ENCODE peak calls at places on chromosomes 1 and 21, in six cellular contexts. C is transverse colon, M is neural progenitor cell, J is brain microvascular endothelial cell, V is small intestine, O is SK-N-SH. Y is an unnamed sample.

GRCh38 chr1:54649921-54650320 is 8.3 kb downstream of the MROH7 start:
- DNase-seq in C (no peak), M (no peak), J (no peak), V (no peak), O (no peak), Y (no peak)

GRCh38 chr1:10253755-10254154 is 43.4 kb downstream of the KIF1B start:
- DNase-seq in C (no peak), M (no peak), J (peak), V (peak), O (peak), Y (peak)

GRCh38 chr21:40146201-40146890 is 279.1 kb downstream of the PCP4 start:
- DNase-seq in C (no peak), M (no peak), J (no peak), V (no peak), O (no peak), Y (no peak)

GRCh38 chr1:212432163-212432705 is 486 bp upstream of the NENF start:
- DNase-seq in C (no peak), M (no peak), J (no peak), V (no peak), O (no peak), Y (no peak)

GRCh38 chr1:58858344-58858673 is 74.5 kb upstream of the JUN start:
- DNase-seq in C (no peak), M (no peak), J (no peak), V (no peak), O (no peak), Y (no peak)

GRCh38 chr21:45942011-45942546 is 39.5 kb upstream of the COL6A1 start:
- DNase-seq in C (no peak), M (no peak), J (no peak), V (no peak), O (no peak), Y (no peak)

GRCh38 chr1:33790577-33790976 is 73.3 kb upstream of the HMGB4 start:
- DNase-seq in C (no peak), M (no peak), J (no peak), V (no peak), O (no peak), Y (no peak)

GRCh38 chr1:228013322-228014234 is 6.8 kb downstream of the WNT3A start:
- DNase-seq in C (no peak), M (no peak), J (no peak), V (no peak), O (no peak), Y (no peak)

GRCh38 chr1:160541622-160542302 is 18.7 kb upstream of the SLAMF6 start:
- DNase-seq in C (no peak), M (no peak), J (no peak), V (no peak), O (no peak), Y (no peak)

GRCh38 chr1:77030401-77031100 is 163.3 kb downstream of the ST6GALNAC5 start:
- DNase-seq in C (no peak), M (no peak), J (no peak), V (no peak), O (no peak), Y (no peak)

GRCh38 chr21:45078877-45079281 is 4.5 kb downstream of the ADARB1 start:
- DNase-seq in C (peak), M (no peak), J (peak), V (peak), O (no peak), Y (no peak)

GRCh38 chr1:68205794-68206358 is 26.4 kb downstream of the WLS start:
- DNase-seq in C (no peak), M (no peak), J (no peak), V (no peak), O (no peak), Y (no peak)

GRCh38 chr1:62720946-62721554 is 32.9 kb upstream of the DOCK7 start:
- DNase-seq in C (peak), M (no peak), J (peak), V (peak), O (peak), Y (no peak)

GRCh38 chr21:39630827-39631226 is 18.1 kb downstream of the B3GALT5 start:
- DNase-seq in C (no peak), M (no peak), J (no peak), V (peak), O (no peak), Y (no peak)

GRCh38 chr1:228284521-228284920 is 76.7 kb downstream of the OBSCN start:
- DNase-seq in C (peak), M (no peak), J (no peak), V (no peak), O (no peak), Y (no peak)

GRCh38 chr1:81118550-81118949 is 682.2 kb upstream of the ADGRL2 start:
- DNase-seq in C (no peak), M (no peak), J (no peak), V (no peak), O (no peak), Y (no peak)

GRCh38 chr1:80143361-80143760 is 1136.8 kb upstream of the ADGRL4 start:
- DNase-seq in C (no peak), M (no peak), J (no peak), V (no peak), O (no peak), Y (no peak)

GRCh38 chr1:160652924-160653619 is 6.2 kb upstream of the SLAMF1 start:
- DNase-seq in C (no peak), M (no peak), J (no peak), V (no peak), O (no peak), Y (no peak)

DNA sequence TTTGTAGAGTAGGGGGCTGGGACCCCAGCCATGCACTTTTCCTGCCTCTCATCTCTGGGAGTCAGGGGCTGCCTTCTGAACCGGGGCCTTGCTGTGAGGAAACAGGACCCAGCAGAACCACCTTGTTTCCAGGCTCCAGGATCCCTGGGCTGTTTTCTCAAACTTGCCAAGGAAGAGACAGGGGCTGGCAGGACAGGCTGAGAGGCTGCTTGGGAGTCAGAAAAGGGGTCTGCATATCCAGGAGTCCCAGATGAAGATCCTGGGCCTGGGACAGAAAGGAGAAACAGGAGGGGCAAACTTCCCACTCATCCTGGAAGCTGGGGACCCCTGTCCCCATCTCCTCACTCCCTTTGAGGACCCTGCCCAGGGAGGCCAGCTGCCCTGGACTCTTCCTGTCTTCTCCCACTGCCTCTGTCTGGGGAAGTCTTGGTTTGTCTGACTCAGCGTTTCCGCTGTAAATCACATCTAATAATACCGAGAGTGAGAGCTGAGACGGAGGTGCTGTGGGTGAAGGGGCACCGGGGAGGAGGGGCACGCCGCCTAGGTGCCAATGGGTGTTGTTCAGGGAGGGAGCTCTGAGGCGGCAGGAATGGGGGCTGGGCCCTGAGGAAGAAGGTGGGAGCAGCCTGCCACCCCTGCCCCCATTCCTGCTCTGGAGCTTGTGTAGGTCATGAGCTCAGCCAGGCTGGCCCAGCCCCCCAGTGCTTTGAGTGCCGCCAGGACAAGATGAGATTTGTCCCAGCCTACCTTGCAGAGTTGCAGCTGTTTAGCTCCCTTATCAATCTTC is 16.7 kb downstream of the POU3F1 start:
- DNase-seq in C (peak), M (no peak), J (peak), V (no peak), O (peak), Y (peak)
- H3K4me3 ChIP-seq in C (no peak), M (no peak), J (peak), V (no peak), O (no peak), Y (peak)

DNA sequence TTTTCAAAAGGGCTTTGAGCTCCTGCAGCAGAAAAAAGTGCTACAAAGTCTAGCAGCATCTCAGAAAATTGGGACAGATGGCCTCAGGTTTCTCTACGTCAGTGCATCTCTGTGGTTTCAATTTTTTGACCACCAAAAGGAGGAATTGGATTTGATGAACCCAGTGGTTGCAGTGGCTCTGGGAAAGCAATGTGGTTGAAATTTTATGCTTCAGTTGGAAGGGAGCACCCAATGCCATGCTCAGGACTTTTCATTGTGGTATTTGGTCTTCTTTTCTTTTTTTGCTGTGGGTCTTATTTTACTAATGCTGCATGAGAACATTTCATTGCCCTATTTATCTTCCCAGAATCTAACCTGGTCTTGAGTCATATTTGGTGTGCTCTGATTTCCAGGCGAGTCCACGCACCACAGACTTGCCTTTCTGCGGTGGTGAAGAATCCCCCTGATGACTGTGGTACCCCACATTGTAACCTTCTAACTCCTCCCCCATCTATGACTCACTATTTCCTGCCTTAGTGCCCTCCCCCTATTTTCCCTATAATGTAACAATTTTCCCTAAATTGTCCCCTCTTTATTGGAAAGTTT is 56.7 kb downstream of the S1PR1 start:
- DNase-seq in C (no peak), M (no peak), J (peak), V (no peak), O (no peak), Y (peak)
- H3K27ac ChIP-seq in C (no peak), M (no peak), J (peak), V (no peak), O (no peak), Y (no peak)

GRCh38 chr1:22714455-22714854 is 3.8 kb downstream of the EPHB2 start:
- DNase-seq in C (no peak), M (no peak), J (no peak), V (no peak), O (no peak), Y (no peak)

GRCh38 chr1:22711591-22712501 is 1.2 kb downstream of the EPHB2 start:
- DNase-seq in C (peak), M (peak), J (no peak), V (peak), O (peak), Y (peak)

GRCh38 chr1:22711071-22711470 is 432 bp downstream of the EPHB2 start:
- DNase-seq in C (no peak), M (peak), J (no peak), V (no peak), O (peak), Y (peak)

GRCh38 chr1:22710688-22711024 is at the start of gene EPHB2:
- DNase-seq in C (peak), M (peak), J (no peak), V (peak), O (peak), Y (peak)

DNA sequence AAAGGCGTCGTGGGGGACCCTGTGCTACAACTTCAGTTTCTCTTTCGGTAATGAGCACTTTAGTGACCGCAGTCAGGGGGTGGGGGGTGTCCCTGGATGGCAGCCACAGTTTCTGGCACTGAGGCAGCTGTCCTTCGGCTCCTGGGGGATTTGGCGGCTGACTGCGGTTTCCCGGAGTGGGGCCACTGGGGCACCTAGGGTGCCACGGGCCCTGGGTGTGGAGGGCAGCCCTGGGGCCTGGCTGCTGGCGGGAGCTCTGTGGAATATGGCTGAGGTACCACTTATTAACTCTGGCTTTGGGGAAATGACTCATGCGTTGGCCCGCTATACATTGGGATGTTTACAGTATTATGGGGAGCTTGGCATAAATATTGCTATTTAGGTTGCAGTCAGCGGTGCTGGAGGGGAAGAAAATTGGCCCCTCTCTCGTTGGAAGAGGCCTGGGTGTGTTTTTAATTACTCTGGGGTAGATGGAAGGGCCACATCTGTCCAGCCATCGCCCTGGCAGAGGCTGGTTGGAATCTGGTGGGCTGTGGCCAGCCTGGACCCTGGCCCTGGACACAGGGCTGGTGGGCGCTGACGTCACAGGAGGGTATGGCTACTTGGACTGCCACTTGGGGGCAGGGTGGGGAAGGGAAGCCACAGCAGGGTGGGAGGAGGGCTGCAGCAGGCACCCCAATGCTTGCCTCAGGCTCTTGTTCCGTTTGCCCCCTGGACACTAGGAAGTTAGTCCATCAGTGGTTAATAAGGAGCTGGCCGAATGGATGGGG is 2.0 kb downstream of the EPHB2 start:
- DNase-seq in C (peak), M (peak), J (no peak), V (peak), O (peak), Y (peak)
- H3K4me3 ChIP-seq in C (no peak), M (peak), J (peak), V (no peak), O (peak), Y (peak)

GRCh38 chr1:232925421-232926202 is 24.8 kb upstream of the NTPCR start:
- DNase-seq in C (no peak), M (no peak), J (no peak), V (no peak), O (no peak), Y (no peak)
- H3K27ac ChIP-seq in C (no peak), M (no peak), J (no peak), V (no peak), O (no peak), Y (no peak)

DNA sequence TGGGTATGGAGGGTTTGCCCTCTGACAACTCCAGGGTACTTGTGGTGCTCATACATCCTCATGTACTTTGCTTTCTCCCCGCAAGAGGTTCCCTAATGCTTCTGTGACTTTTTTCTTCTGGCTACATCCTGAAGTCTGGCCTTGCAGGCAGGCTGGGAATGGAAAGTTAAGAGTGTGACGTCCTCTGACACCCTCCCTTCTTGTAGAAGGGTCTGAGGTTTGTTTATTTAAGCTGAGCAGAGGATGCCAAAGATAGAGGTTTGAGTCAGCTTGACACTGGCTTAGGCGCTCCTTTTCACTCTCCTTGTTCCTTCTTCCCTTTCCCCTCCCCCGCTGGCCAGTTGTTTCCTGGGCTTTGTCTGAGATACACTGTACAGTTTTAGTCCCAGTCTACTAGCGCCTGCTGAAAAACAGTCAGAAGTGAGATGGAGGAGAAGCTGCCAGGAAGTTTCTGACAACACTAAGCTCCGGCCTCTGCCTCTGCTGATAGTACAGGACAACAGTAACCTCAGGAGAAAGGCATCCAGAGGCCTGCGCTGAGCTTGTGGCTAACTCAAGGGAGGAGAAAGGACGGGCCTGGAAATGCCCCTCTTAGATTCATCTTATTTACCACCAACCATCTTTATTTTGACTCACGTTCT is at the start of gene MACF1:
- DNase-seq in C (peak), M (peak), J (peak), V (no peak), O (no peak), Y (peak)
- H3K4me3 ChIP-seq in C (peak), M (peak), J (peak), V (no peak), O (peak), Y (peak)

GRCh38 chr1:66351474-66351873 is 182.5 kb upstream of the SGIP1 start:
- DNase-seq in C (no peak), M (no peak), J (no peak), V (no peak), O (no peak), Y (no peak)

GRCh38 chr1:66354311-66354922 is 179.5 kb upstream of the SGIP1 start:
- DNase-seq in C (no peak), M (no peak), J (peak), V (no peak), O (no peak), Y (peak)

GRCh38 chr1:66352783-66353182 is 181.2 kb upstream of the SGIP1 start:
- DNase-seq in C (no peak), M (no peak), J (no peak), V (no peak), O (no peak), Y (no peak)

GRCh38 chr1:66351913-66352312 is 182.0 kb upstream of the SGIP1 start:
- DNase-seq in C (no peak), M (no peak), J (no peak), V (peak), O (no peak), Y (no peak)

GRCh38 chr1:66353207-66353606 is 180.7 kb upstream of the SGIP1 start:
- DNase-seq in C (no peak), M (peak), J (no peak), V (no peak), O (no peak), Y (no peak)
- H3K27ac ChIP-seq in C (peak), M (no peak), J (no peak), V (no peak), O (peak), Y (no peak)

GRCh38 chr21:36069713-36070573 is at the start of gene CBR1:
- DNase-seq in C (peak), M (peak), J (peak), V (peak), O (peak), Y (no peak)
- H3K4me3 ChIP-seq in C (peak), M (peak), J (peak), V (peak), O (peak), Y (no peak)

DNA sequence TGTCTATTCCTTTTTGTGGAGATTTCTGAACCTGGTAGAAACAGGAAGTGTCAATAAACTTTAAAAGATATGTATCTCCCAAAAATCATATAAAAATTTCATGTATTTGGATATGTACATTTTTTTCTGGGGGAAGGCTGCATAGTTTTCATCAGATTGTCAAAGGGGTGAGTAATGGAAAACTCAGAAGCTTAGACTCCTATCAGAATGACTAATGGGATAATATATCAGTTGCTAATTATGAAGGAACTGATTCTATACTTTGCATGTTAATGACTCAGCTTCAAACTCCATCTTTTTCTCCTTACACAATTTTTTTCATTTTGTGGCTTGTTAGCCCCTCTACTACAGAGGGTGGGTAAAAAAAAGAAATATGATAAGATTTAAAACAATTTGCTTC is 55.9 kb downstream of the GON4L start:
- DNase-seq in C (no peak), M (no peak), J (no peak), V (no peak), O (no peak), Y (no peak)
- H3K27ac ChIP-seq in C (no peak), M (no peak), J (peak), V (no peak), O (no peak), Y (no peak)

GRCh38 chr1:75690547-75690946 is 34.0 kb upstream of the ACADM start:
- DNase-seq in C (no peak), M (no peak), J (no peak), V (no peak), O (no peak), Y (no peak)
- H3K4me3 ChIP-seq in C (no peak), M (no peak), J (no peak), V (no peak), O (no peak), Y (no peak)

GRCh38 chr1:112391603-112391940 is 4.4 kb upstream of the CTTNBP2NL start:
- DNase-seq in C (peak), M (no peak), J (no peak), V (no peak), O (no peak), Y (no peak)
- H3K27ac ChIP-seq in C (peak), M (no peak), J (peak), V (peak), O (no peak), Y (no peak)

Y was measured in SJCRH30.